ENCODE peak calls at places on chromosomes 13 and 19, in nine cellular contexts. T is breast epithelium; Q is epithelial cell of proximal tubule; H is CD8-positive, alpha-beta memory T cell; Y is effector memory CD4-positive, alpha-beta T cell; P is fibroblast of pulmonary artery; O is dorsolateral prefrontal cortex; D is endodermal cell; B is cardiac muscle cell. I is an unnamed sample.

GRCh38 chr13:22047082-22047784 is 376.4 kb downstream of the FGF9 start:
- DNase-seq in P (no peak), Y (no peak), O (no peak), T (no peak), H (no peak), Q (peak; percentile 60), D (no peak), B (no peak), I (peak; percentile 47)

GRCh38 chr13:66443926-66444325 is 786.2 kb downstream of the PCDH9 start:
- DNase-seq in D (no peak), P (no peak), H (no peak), Y (no peak), B (no peak), Q (no peak), T (no peak), O (no peak), I (no peak)

GRCh38 chr13:73429691-73430090 is 370.9 kb downstream of the KLF5 start:
- DNase-seq in O (no peak), P (peak; percentile 66), D (no peak), Y (no peak), Q (peak; percentile 62), T (no peak), H (no peak), B (no peak), I (no peak)

GRCh38 chr19:17183858-17184271 is 31.3 kb upstream of the USE1 start:
- DNase-seq in P (no peak), Q (no peak), T (no peak), Y (no peak), B (no peak), D (no peak), H (no peak), O (no peak), I (no peak)

GRCh38 chr13:66831317-66831716 is 398.8 kb downstream of the PCDH9 start:
- DNase-seq in B (no peak), T (no peak), O (no peak), Y (no peak), Q (no peak), D (no peak), H (no peak), P (no peak), I (no peak)

GRCh38 chr13:28684257-28684656 is 25.3 kb downstream of the POMP start:
- DNase-seq in Y (no peak), Q (no peak), D (peak; percentile 97), T (no peak), B (peak; percentile 37), P (peak; percentile 14), H (no peak), O (no peak), I (no peak)

GRCh38 chr13:22726721-22727120 is 454.1 kb upstream of the SGCG start:
- DNase-seq in O (no peak), B (no peak), H (no peak), Y (no peak), P (no peak), Q (no peak), T (no peak), D (no peak), I (no peak)

GRCh38 chr13:94327318-94327717 is 152.2 kb downstream of the DCT start:
- DNase-seq in T (no peak), O (no peak), H (no peak), Y (no peak), Q (no peak), B (no peak), P (no peak), D (no peak), I (no peak)

GRCh38 chr19:8145969-8146368 is 3.4 kb downstream of the FBN3 start:
- DNase-seq in Y (no peak), H (no peak), P (no peak), D (peak; percentile 87), T (no peak), Q (no peak), O (no peak), B (no peak), I (no peak)

GRCh38 chr13:35761440-35762252 is 285.2 kb upstream of the MAB21L1 start:
- DNase-seq in Y (no peak), T (no peak), Q (no peak), B (no peak), O (no peak), H (no peak), P (no peak), D (no peak), I (no peak)

GRCh38 chr13:35764359-35765015 is 288.0 kb upstream of the MAB21L1 start:
- DNase-seq in D (no peak), O (no peak), T (no peak), Q (no peak), P (no peak), Y (no peak), B (no peak), H (no peak), I (no peak)

GRCh38 chr13:35765387-35765786 is 288.9 kb upstream of the MAB21L1 start:
- DNase-seq in D (peak; percentile 62), T (no peak), H (no peak), P (no peak), Q (no peak), B (no peak), O (no peak), Y (no peak), I (no peak)

GRCh38 chr13:35763805-35764170 is 287.3 kb upstream of the MAB21L1 start:
- DNase-seq in Y (no peak), Q (no peak), T (no peak), B (no peak), D (no peak), P (no peak), O (no peak), H (no peak), I (no peak)

DNA sequence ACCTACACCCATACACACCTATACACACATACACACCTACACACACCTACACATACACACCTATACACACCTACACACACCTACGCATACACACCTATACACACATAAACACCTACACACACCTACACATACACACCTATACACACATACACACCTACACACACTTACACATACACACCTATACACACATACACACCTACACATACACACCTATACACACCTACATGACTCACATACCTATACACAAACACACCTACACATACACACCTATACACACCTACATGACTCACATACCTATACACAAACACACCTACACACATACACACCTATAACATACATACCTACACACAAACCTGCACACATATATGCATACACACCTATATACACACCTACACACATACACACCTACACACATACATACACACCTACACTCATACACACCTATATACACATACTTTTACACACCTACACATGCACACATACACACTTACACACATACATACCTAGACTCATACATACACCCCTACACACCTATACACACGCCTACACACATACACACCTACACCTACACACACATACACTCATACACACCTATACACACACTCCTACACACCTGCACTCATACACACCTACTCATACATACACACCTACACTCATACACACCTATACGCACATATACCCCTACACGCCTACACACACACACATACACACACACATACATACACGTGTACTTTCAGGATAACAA is 286.7 kb upstream of the MAB21L1 start:
- DNase-seq in Q (no peak), Y (no peak), B (no peak), O (no peak), H (no peak), P (no peak), T (no peak), D (no peak), I (no peak)
- H3K4me3 ChIP-seq in Q (no peak overlapping the region), Y (no peak overlapping the region), B (no peak overlapping the region), O (no peak overlapping the region), H (no peak overlapping the region), P (no peak overlapping the region), T (no peak overlapping the region), D (no peak overlapping the region), I (no peak overlapping the region)

DNA sequence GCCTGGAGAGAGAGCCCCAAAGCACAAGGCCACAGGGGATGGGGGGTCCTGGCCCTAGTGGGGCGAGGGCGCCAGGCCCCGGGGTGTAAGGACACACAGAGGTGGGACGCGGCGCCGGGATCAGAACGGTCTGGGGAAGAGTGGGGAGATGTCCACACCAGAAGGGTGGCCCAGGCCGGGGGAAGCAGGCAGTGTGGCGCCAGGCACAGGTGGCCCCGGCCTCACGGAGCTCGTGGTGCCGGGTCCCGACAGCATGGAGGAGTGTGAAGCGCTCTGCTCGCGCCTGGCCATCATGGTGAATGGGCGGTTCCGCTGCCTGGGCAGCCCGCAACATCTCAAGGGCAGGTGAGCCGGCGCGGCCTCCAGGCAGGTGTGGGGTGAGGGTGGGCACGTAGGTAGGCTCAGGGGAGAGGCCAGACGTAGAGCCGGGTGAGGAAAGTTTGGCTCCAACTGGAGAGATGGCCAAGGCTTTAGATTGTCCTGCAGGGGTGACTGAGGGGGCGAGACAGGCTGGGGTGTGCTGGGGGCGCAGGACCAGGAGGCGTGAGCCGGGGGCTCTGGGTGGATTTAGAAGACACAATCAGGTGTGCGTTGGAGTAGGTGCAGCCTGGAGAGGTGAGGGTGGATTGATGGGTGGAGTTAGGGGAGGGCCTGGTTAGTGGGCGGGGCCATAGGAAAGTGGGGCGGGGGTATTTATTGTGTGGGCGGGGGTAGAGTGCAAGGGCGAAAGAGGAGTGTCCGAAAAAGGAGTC is 2.9 kb upstream of the ARHGAP45 start:
- DNase-seq in P (no peak), Y (no peak), D (peak; percentile 77), Q (no peak), O (no peak), H (no peak), T (no peak), B (no peak), I (no peak)
- H3K4me3 ChIP-seq in P (no peak overlapping the region), Y (no peak overlapping the region), D (no peak overlapping the region), Q (no peak overlapping the region), O (no peak overlapping the region), H (no peak overlapping the region), T (no peak overlapping the region), B (no peak overlapping the region), I (no peak overlapping the region)

GRCh38 chr13:108494991-108495661 is 134.3 kb upstream of the MYO16 start:
- DNase-seq in B (no peak), H (no peak), P (no peak), D (peak; percentile 69), Y (no peak), Q (no peak), T (no peak), O (no peak), I (peak; percentile 15)
- H3K4me3 ChIP-seq in B (peak overlapping the region; percentile 45), H (no peak overlapping the region), P (no peak overlapping the region), D (peak overlapping the region; percentile 69), Y (peak overlapping the region; percentile 59), Q (no peak overlapping the region), T (peak overlapping the region; percentile 20), O (peak overlapping the region; percentile 62), I (peak overlapping the region; percentile 50)

DNA sequence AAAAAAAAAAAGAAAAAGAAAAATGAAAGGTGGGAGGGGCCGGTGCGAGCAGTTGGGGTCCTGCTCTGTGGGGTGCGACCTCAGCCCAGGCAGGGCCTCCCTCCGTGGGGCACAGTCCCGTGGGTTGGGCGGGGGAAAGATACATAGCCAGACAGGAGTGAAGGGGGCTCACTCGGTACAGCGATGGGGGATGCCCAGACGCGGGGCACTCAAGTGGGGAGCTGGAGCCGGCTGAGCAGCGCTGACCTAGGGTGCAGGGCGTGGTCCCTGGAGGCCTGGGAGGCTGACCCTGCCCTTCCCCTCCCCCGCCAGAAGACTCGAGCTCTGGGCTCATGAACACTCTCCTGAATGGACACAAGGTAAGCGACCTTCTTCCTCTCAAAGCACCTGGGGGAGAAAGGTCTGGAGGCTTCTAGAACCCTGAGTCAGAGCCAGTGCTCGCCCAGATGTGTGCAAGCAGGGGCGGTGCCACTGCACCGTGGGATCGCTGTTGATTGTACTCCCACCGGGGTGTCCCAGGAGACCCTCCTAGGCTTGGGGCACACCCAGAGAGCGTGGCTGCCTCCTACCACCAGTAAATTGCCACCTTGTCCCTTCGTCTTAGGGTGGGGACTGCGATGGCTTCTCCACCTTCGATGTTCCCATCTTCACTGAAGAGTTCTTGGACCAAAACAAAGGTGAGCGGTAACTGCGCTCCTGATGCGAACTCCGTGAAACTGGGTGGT is 3.4 kb downstream of the HMG20B start:
- DNase-seq in Y (no peak), O (no peak), D (no peak), B (no peak), P (no peak), Q (no peak), T (no peak), H (no peak), I (no peak)
- H3K4me3 ChIP-seq in Y (no peak overlapping the region), O (peak overlapping the region; percentile 59), D (peak overlapping the region; percentile 76), B (no peak overlapping the region), P (no peak overlapping the region), Q (no peak overlapping the region), T (no peak overlapping the region), H (no peak overlapping the region), I (no peak overlapping the region)